ENCODE peak calls at places on chromosomes 7 and 10, in eight cellular contexts. G, P, F, X, H, Z, T and W are unnamed samples.

GRCh38 chr10:133258066-133258817 is 18.4 kb downstream of the ADAM8 start:
- DNase-seq in G (no peak), P (peak; percentile 90), F (no peak), X (no peak), H (no peak), Z (no peak), T (no peak), W (no peak)

GRCh38 chr10:112225771-112226438 is 42.3 kb upstream of the GPAM start:
- DNase-seq in G (no peak), P (no peak), F (no peak), X (no peak), H (no peak), Z (no peak), T (no peak), W (no peak)

GRCh38 chr10:116716381-116716780 is 26.0 kb downstream of the HSPA12A start:
- DNase-seq in G (no peak), P (no peak), F (no peak), X (no peak), H (no peak), Z (no peak), T (no peak), W (no peak)

GRCh38 chr10:58044072-58044471 is 223.6 kb downstream of the IPMK start:
- DNase-seq in G (peak; percentile 52), P (no peak), F (no peak), X (no peak), H (no peak), Z (peak; percentile 46), T (no peak), W (no peak)

GRCh38 chr7:76340617-76341131 is 18.1 kb downstream of the YWHAG start:
- DNase-seq in G (peak; percentile 89), P (no peak), F (no peak), X (no peak), H (no peak), Z (no peak), T (no peak), W (no peak)

GRCh38 chr7:67301667-67302066 is 305.0 kb downstream of the TYW1 start:
- DNase-seq in G (peak; percentile 33), P (no peak), F (no peak), X (no peak), H (no peak), Z (no peak), T (no peak), W (no peak)

GRCh38 chr7:102313997-102314780 is 27.5 kb downstream of the SH2B2 start:
- DNase-seq in G (no peak), P (peak; percentile 68), F (no peak), X (no peak), H (no peak), Z (no peak), T (no peak), W (no peak)

GRCh38 chr10:73786512-73786885 is 1.1 kb downstream of the ZSWIM8 start:
- DNase-seq in G (no peak), P (no peak), F (no peak), X (no peak), H (no peak), Z (no peak), T (no peak), W (no peak)

GRCh38 chr10:124474502-124475070 is 13.0 kb downstream of the LHPP start:
- DNase-seq in G (no peak), P (no peak), F (no peak), X (no peak), H (no peak), Z (no peak), T (no peak), W (no peak)

GRCh38 chr7:150586068-150586777 is 19.0 kb downstream of the GIMAP4 start:
- DNase-seq in G (no peak), P (no peak), F (no peak), X (no peak), H (no peak), Z (no peak), T (no peak), W (no peak)

GRCh38 chr7:138945169-138945568 is 36.0 kb downstream of the KIAA1549 start:
- DNase-seq in G (no peak), P (no peak), F (no peak), X (no peak), H (no peak), Z (no peak), T (no peak), W (no peak)

GRCh38 chr10:34358729-34359128 is 456.4 kb downstream of the PARD3 start:
- DNase-seq in G (no peak), P (no peak), F (no peak), X (no peak), H (no peak), Z (no peak), T (no peak), W (no peak)

GRCh38 chr7:115042596-115042995 is 120.7 kb downstream of the MDFIC start:
- DNase-seq in G (no peak), P (no peak), F (no peak), X (no peak), H (no peak), Z (no peak), T (no peak), W (no peak)

GRCh38 chr7:37942934-37943610 is 22.6 kb downstream of the EPDR1 start:
- DNase-seq in G (peak; percentile 71), P (peak; percentile 76), F (peak; percentile 47), X (peak; percentile 29), H (peak; percentile 45), Z (no peak), T (peak; percentile 10), W (peak; percentile 76)

GRCh38 chr7:388461-388960 is 98.5 kb downstream of the FOXL3 start:
- DNase-seq in G (no peak), P (peak; percentile 80), F (no peak), X (no peak), H (peak; percentile 10), Z (no peak), T (no peak), W (no peak)

GRCh38 chr10:4202936-4203335 is 417.9 kb upstream of the KLF6 start:
- DNase-seq in G (no peak), P (no peak), F (no peak), X (no peak), H (no peak), Z (no peak), T (no peak), W (no peak)

GRCh38 chr10:103491729-103492364 is 1.7 kb upstream of the NEURL1 start:
- DNase-seq in G (peak; percentile 96), P (no peak), F (peak; percentile 88), X (no peak), H (no peak), Z (peak; percentile 96), T (no peak), W (no peak)

DNA sequence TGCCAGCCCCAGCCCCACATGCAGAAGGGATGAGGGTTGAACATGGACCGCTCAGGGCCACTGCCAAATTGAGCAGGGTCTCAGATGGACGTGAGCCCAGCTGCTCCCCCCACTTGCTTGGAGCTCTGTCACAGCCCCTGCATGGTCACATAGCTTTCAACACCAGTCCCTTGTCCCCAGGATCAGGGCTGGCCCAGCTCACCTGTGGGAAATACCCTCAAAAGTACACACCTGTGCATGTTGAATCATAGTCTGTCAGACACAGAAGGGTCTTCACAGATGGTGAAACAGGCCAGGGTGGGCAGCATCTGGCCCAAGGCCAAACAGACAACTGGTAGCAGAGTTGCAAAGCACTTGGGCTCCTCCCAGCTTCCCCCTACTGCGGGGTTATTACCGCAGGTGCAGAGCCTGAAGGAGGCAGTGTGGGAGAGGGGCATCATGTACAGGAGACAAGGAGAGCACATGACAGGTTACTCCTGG is 77.6 kb upstream of the UNC5B start:
- DNase-seq in G (no peak), P (no peak), F (no peak), X (no peak), H (no peak), Z (no peak), T (no peak), W (peak; percentile 28)
- TF ChIP-seq CTCF in G (no peak), P (no peak), F (no peak), X (no peak), H (no peak), Z (no peak), T (no peak), W (no peak)

DNA sequence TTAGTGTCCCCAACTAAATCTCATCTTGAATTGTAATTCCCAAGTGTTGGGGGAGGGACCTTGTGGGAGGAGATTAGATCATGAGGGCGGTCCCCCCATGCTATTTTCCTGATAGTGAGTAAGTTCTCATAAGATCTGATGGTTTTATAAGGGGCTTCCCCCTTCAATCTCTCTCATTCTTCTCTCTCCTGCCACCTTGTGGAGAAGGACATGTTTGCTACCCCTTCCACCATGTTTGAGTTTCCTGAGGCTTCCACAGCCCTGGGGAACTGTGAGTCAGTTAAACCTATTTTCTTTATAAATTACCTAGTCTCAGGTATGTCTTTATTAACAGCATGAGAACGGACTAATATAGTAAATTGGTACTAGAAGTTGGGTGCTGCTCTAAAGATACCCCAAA is 365.6 kb downstream of the ANKRD7 start:
- DNase-seq in G (peak; percentile 4), P (no peak), F (no peak), X (peak; percentile 22), H (no peak), Z (no peak), T (no peak), W (no peak)
- TF ChIP-seq CTCF in G (peak; percentile 37), P (peak; percentile 22), F (no peak), X (peak; percentile 51), H (no peak), Z (peak; percentile 13), T (peak; percentile 53), W (no peak)

GRCh38 chr10:69969961-69970360 is 82.7 kb upstream of the MACROH2A2 start:
- DNase-seq in G (no peak), P (no peak), F (no peak), X (no peak), H (no peak), Z (no peak), T (no peak), W (no peak)

GRCh38 chr10:69972951-69973350 is 79.7 kb upstream of the MACROH2A2 start:
- DNase-seq in G (no peak), P (no peak), F (no peak), X (no peak), H (no peak), Z (peak; percentile 56), T (no peak), W (no peak)

GRCh38 chr10:69965919-69966662 is 86.6 kb upstream of the MACROH2A2 start:
- DNase-seq in G (peak; percentile 45), P (no peak), F (no peak), X (no peak), H (no peak), Z (no peak), T (no peak), W (peak; percentile 28)

GRCh38 chr10:69965086-69965485 is 87.6 kb upstream of the MACROH2A2 start:
- DNase-seq in G (no peak), P (no peak), F (no peak), X (no peak), H (no peak), Z (no peak), T (no peak), W (peak; percentile 48)

DNA sequence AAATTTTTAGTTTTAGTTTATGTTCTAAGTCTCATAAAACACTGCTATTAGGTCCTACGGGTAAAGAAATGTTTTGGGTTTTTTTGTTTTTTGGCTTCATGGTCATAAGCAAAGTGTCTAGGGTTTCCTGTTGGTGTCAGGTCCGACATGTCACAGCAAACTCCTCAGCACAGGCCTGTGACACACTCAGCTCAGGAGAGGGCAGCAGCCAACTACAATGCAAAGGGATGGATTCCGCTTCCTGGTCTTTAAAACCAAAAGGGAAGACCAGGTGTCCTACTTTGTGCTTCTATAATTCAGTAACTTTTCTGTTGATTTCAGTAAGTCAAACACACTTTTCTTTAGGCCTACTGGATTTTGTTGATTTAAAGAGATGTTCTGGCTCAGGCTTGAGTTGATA is 83.8 kb upstream of the MACROH2A2 start:
- DNase-seq in G (peak; percentile 31), P (no peak), F (no peak), X (no peak), H (no peak), Z (no peak), T (no peak), W (no peak)
- TF ChIP-seq CTCF in G (peak; percentile 35), P (no peak), F (no peak), X (no peak), H (no peak), Z (no peak), T (peak; percentile 47), W (no peak)

GRCh38 chr7:110539216-110539615 is 551.7 kb upstream of the LRRN3 start:
- DNase-seq in G (peak; percentile 25), P (no peak), F (no peak), X (no peak), H (no peak), Z (no peak), T (no peak), W (no peak)
- TF ChIP-seq CTCF in G (no peak), P (no peak), F (no peak), X (no peak), H (no peak), Z (no peak), T (no peak), W (no peak)